ENCODE peak calls at places on chromosomes 6 and 20, in eight cellular contexts. C is heart left ventricle; A is ovary; T is CD8-positive, alpha-beta T cell; E is psoas muscle; H is IMR-90; L is HL-60; Q is breast epithelium. D is an unnamed sample.

GRCh38 chr20:33443006-33443511 is 504 bp downstream of the SNTA1 start:
- DNase-seq in C (peak), A (peak), T (no peak), E (peak), H (no peak), L (no peak), Q (no peak), D (no peak)

GRCh38 chr6:26183581-26184408 is 96.6 kb downstream of the HFE start:
- DNase-seq in C (peak), A (peak), T (peak), E (peak), H (peak), L (no peak), Q (no peak), D (peak)

GRCh38 chr6:56356431-56356830 is 109.1 kb upstream of the COL21A1 start:
- DNase-seq in C (no peak), A (no peak), T (no peak), E (no peak), H (peak), L (no peak), Q (no peak), D (no peak)

GRCh38 chr6:133947302-133947900 is 5.6 kb upstream of the TBPL1 start:
- DNase-seq in C (no peak), A (no peak), T (no peak), E (no peak), H (no peak), L (no peak), Q (no peak), D (no peak)

GRCh38 chr20:63639093-63639860 is 12.4 kb upstream of the GMEB2 start:
- DNase-seq in C (peak), A (no peak), T (peak), E (peak), H (no peak), L (no peak), Q (no peak), D (no peak)

GRCh38 chr6:18101271-18101670 is 21.2 kb downstream of the NHLRC1 start:
- DNase-seq in C (no peak), A (no peak), T (no peak), E (no peak), H (peak), L (no peak), Q (no peak), D (no peak)

GRCh38 chr20:31570735-31571617 is 34.1 kb upstream of the ID1 start:
- DNase-seq in C (peak), A (peak), T (no peak), E (no peak), H (no peak), L (no peak), Q (no peak), D (no peak)

GRCh38 chr6:73521351-73522254 is 771 bp upstream of the EEF1A1 start:
- DNase-seq in C (peak), A (peak), T (no peak), E (peak), H (peak), L (peak), Q (peak), D (peak)

GRCh38 chr6:139152088-139152891 is 17.4 kb downstream of the HECA start:
- DNase-seq in C (no peak), A (no peak), T (no peak), E (no peak), H (peak), L (no peak), Q (no peak), D (no peak)

GRCh38 chr6:25899580-25900408 is 25.8 kb upstream of the SLC17A3 start:
- DNase-seq in C (no peak), A (no peak), T (no peak), E (no peak), H (no peak), L (no peak), Q (no peak), D (peak)

GRCh38 chr6:56514395-56514794 is 128.3 kb downstream of the DST start:
- DNase-seq in C (no peak), A (no peak), T (no peak), E (no peak), H (peak), L (no peak), Q (no peak), D (no peak)

DNA sequence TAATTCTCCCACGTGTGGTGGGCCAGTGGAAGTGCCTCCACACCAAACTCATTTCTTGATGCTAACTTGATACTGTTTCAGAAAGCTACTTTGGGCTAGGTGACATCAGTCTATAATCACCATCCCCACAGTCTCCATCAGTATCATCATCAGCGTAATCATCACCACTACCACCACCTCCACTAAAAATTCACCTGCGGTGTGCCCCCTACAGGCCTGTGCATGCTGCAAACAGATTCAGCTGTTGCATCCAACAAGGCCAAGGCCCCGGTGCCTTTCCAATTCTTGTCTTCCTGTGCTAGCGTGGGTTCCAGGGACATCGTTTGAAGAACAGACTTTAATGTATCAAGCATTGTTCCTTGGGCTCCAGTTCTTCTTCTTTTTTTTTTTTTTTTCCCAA is 201.3 kb upstream of the EXOC2 start:
- DNase-seq in C (no peak), A (no peak), T (no peak), E (no peak), H (no peak), L (no peak), Q (no peak), D (no peak)
- TF ChIP-seq CTCF in C (no peak), A (no peak), T (no peak), E (no peak), H (no peak), L (no peak), Q (no peak), D (no peak)

GRCh38 chr6:31821301-31822037 is 6.1 kb upstream of the HSPA1B start:
- DNase-seq in C (peak), A (peak), T (peak), E (peak), H (peak), L (no peak), Q (no peak), D (peak)

GRCh38 chr6:31815025-31815838 is at the start of the genes HSPA1A and HSPA1L:
- DNase-seq in C (peak), A (peak), T (peak), E (peak), H (peak), L (no peak), Q (peak), D (peak)

GRCh38 chr6:31822038-31822821 is 5.3 kb upstream of the HSPA1B start:
- DNase-seq in C (peak), A (peak), T (peak), E (peak), H (peak), L (peak), Q (peak), D (peak)

GRCh38 chr6:31814677-31815024 is 432 bp downstream of the HSPA1L start:
- DNase-seq in C (peak), A (peak), T (peak), E (peak), H (peak), L (no peak), Q (peak), D (peak)

DNA sequence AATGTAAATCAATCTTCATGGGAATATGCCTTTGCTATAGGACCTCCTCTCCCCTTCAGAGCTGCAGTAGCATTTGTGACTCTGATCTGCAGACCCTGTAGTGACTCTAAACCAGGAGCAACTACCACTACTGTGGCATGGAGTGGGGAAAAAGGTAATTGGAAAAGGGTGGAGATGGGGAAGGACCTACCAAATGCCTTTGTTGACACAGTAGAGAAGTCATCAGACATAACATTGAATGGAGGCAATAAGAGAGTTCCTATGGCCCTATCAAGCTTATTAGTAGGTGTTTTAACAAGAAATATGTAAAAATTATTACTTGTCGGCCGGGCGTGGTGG is 4.7 kb downstream of the HSPA1A start:
- DNase-seq in C (no peak), A (no peak), T (no peak), E (no peak), H (no peak), L (no peak), Q (no peak), D (no peak)
- H3K27ac ChIP-seq in C (peak), A (no peak), T (no peak), E (peak), H (no peak), L (no peak), Q (peak), D (peak)

DNA sequence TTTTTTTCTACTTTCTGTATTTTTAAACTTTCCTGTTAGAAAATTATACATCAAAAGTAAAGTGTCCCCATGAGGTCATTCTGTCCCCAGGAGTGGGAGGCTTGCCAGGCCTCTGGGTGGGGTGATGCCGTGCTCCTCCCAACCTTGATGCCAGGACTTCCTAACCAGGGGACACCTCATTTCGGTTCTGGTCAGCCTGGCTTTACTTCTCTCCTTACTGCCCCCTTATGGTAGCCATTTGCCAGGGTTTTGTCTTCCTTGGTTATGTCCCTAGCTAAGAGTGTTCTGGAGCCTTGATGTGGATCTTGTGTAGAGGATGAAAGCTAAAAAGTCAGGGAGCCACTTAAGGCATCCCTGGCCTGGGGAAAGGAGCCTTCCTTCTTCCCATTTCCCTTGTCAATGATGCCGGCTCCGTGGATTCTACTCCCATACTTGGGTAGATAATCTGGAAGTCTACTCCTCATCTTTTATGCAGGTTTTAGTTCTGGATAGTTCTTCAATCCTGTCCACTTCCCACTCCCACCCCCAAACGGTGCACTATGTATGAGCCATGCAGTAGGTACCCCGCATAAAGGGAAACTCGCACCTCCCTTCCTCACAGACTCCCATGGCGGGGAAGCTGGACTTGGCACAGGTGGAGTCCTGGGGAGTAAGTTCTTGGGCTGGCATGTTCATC is 164.1 kb upstream of the SALL4 start:
- DNase-seq in C (peak), A (no peak), T (no peak), E (peak), H (peak), L (no peak), Q (no peak), D (peak)
- TF ChIP-seq CTCF in C (peak), A (no peak), T (no peak), E (peak), H (peak), L (peak), Q (peak), D (peak)

DNA sequence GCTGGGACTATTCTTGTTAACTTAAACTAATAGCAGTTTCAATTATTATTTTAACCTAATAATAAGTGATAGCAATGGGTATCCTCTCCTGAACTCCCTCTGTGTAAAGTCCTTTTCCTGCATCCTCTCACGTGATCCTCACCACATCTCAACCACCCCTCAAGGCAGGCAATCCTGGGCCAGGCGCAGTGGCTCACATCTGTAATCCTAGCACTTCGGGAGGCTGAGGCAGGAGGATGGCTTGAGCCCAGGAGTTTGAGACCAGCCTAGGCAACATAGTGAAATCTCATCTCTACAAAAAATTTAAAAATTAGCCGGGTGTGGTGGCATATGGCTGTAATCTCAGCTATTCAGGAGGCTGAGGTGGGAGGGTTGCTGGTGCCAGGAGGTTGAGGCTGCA is 23.7 kb downstream of the MAP1LC3A start:
- DNase-seq in C (no peak), A (no peak), T (no peak), E (no peak), H (no peak), L (no peak), Q (no peak), D (no peak)
- H3K27ac ChIP-seq in C (peak), A (no peak), T (no peak), E (peak), H (no peak), L (no peak), Q (no peak), D (no peak)

DNA sequence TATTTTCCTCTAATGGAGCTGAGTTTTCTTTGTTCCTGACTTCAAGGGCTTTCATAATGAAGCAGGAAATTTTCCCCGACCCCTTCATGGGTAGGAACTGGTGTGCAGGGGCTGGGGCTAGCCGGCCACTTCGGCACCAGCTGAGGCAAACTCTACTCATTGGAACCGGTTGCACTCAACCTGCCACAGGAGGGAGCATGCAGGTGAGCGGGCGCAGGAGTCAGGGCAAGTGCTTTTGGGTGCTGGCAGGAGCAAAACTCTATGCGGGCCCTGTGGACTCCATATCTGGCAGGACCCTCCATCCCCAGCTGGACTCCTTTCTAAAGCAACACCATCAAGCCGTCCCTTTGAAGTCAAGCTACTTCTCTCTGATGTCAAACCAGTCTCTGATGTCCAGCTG is 244.2 kb downstream of the EPM2A start:
- DNase-seq in C (no peak), A (no peak), T (no peak), E (no peak), H (no peak), L (no peak), Q (no peak), D (no peak)
- TF ChIP-seq CTCF in C (no peak), A (no peak), T (no peak), E (no peak), H (no peak), L (no peak), Q (no peak), D (no peak)

DNA sequence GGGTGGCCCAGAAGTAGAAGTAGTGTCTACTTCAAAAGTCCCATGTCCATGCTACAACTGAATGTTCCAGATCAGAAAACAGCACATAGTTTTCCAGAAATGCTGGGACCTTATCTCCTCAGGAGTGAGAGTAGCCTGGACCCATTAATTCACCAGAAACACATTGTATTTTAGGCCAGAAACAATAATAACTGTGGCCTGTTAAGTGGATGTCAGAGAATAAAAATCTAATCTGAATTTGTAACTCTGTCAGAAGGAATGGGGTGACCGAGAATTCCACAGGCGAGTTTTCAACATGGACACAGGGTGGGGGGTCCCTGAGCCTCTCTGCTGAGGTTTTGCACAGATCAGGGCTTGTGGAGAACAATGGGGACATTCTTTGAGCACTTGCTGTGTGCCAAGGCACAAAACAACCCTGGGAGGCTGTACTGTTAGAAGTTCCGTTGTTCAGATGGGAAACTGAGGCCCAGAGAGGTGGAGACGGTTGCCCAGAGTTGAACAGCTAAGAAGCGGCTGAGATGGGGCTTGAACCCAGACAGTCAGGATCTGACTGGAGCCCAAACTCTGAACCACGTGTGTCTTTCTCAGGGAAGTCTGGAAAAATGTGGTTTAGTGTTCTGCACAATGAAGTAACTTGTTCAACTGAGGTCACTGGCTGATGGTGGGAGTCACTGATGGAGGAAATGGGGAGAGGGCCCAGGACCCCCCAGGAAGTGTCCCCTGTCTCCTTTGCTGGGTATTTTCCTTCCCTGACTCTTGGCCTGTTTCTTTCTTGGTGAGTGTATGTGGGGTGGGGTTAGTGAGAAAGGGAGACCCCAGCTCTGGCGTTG is 44.2 kb downstream of the SNAI1 start:
- DNase-seq in C (no peak), A (no peak), T (no peak), E (no peak), H (peak), L (no peak), Q (no peak), D (no peak)
- H3K27ac ChIP-seq in C (no peak), A (no peak), T (no peak), E (no peak), H (no peak), L (no peak), Q (peak), D (peak)

D was measured in adrenal gland.